ENCODE peak calls at places on chromosome 12, in ten cellular contexts. T is HuH-7; M is T-helper 1 cell; G is NCI-H748 treated with DMSO at 0.1 percent for 48 hours; N is GF-D8; Y is right lobe of liver; K is NAMALWA; B is Kasumi-1; Z is effector CD4-positive, alpha-beta T cell; H is NCI-H82. S is an unnamed sample.
A peak's percentile ranks its signal among the peaks of the same experiment; 100 is the strongest.

GRCh38 chr12:64587447-64587846 is 22.8 kb upstream of the RASSF3 start:
- DNase-seq in T (no peak), M (no peak), G (no peak), N (no peak), Y (no peak), K (no peak), B (no peak), Z (no peak), H (no peak), S (no peak)

GRCh38 chr12:65896743-65897142 is 72.5 kb downstream of the HMGA2 start:
- DNase-seq in T (no peak), M (no peak), G (no peak), N (no peak), Y (no peak), K (no peak), B (no peak), Z (no peak), H (no peak), S (no peak)

GRCh38 chr12:122395319-122395718 is 27.1 kb downstream of the CLIP1 start:
- DNase-seq in T (no peak), M (no peak), G (no peak), N (no peak), Y (no peak), K (no peak), B (no peak), Z (no peak), H (no peak), S (peak; percentile 87)

GRCh38 chr12:109836916-109837315 is 3.7 kb upstream of the TRPV4 start:
- DNase-seq in T (no peak), M (no peak), G (no peak), N (no peak), Y (no peak), K (no peak), B (no peak), Z (no peak), H (no peak), S (peak; percentile 50)

GRCh38 chr12:94677778-94678177 is 27.4 kb upstream of the TMCC3 start:
- DNase-seq in T (no peak), M (no peak), G (no peak), N (no peak), Y (no peak), K (no peak), B (no peak), Z (no peak), H (no peak), S (no peak)

GRCh38 chr12:42091769-42092168 is 52.9 kb downstream of the GXYLT1 start:
- DNase-seq in T (no peak), M (no peak), G (no peak), N (no peak), Y (no peak), K (no peak), B (no peak), Z (no peak), H (no peak), S (no peak)

GRCh38 chr12:31000751-31001150 is 72.9 kb upstream of the DDX11 start:
- DNase-seq in T (no peak), M (no peak), G (no peak), N (no peak), Y (no peak), K (no peak), B (no peak), Z (no peak), H (no peak), S (peak; percentile 46)

GRCh38 chr12:49750027-49750977 is 8.9 kb downstream of the TMBIM6 start:
- DNase-seq in T (no peak), M (peak; percentile 92), G (no peak), N (peak; percentile 43), Y (no peak), K (peak; percentile 35), B (peak; percentile 23), Z (no peak), H (no peak), S (peak; percentile 63)

GRCh38 chr12:120121766-120122293 is 5.3 kb upstream of the RAB35 start:
- DNase-seq in T (no peak), M (peak; percentile 69), G (no peak), N (no peak), Y (no peak), K (peak; percentile 63), B (no peak), Z (no peak), H (no peak), S (no peak)

GRCh38 chr12:121915841-121916321 is 2.5 kb upstream of the CFAP251 start:
- DNase-seq in T (no peak), M (no peak), G (no peak), N (no peak), Y (no peak), K (no peak), B (no peak), Z (no peak), H (no peak), S (no peak)

GRCh38 chr12:11856971-11857370 is 207.5 kb downstream of the ETV6 start:
- DNase-seq in T (no peak), M (no peak), G (no peak), N (peak; percentile 80), Y (no peak), K (no peak), B (no peak), Z (no peak), H (no peak), S (no peak)

GRCh38 chr12:91637789-91638624 is 455.4 kb upstream of the DCN start:
- DNase-seq in T (no peak), M (no peak), G (peak; percentile 13), N (no peak), Y (no peak), K (no peak), B (no peak), Z (no peak), H (no peak), S (no peak)